ENCODE peak calls at places on chromosomes 2 and 18, in four cellular contexts. One of them, this sample, is unnamed.

GRCh38 chr18:75378674-75379315 is 48.7 kb downstream of the SMIM21 start:
- DNase-seq in NCI-H2081: no peak
- DNase-seq in osteoblast: no peak
- DNase-seq in left lung: no peak
- DNase-seq in this sample: no peak

GRCh38 chr18:55345103-55345950 is 242.7 kb downstream of the TCF4 start:
- DNase-seq in NCI-H2081: no peak
- DNase-seq in left lung: no peak
- DNase-seq in osteoblast: no peak
- DNase-seq in this sample: no peak

GRCh38 chr2:98460573-98461560 is 16.2 kb downstream of the INPP4A start:
- DNase-seq in left lung: peak
- DNase-seq in NCI-H2081: no peak
- DNase-seq in osteoblast: no peak
- DNase-seq in this sample: peak

GRCh38 chr2:112712465-112712864 is 8.4 kb upstream of the NT5DC4 start:
- DNase-seq in osteoblast: no peak
- DNase-seq in left lung: no peak
- DNase-seq in NCI-H2081: no peak
- DNase-seq in this sample: no peak

GRCh38 chr2:97936199-97936598 is 59.5 kb downstream of the TMEM131 start:
- DNase-seq in left lung: no peak
- DNase-seq in osteoblast: no peak
- DNase-seq in NCI-H2081: peak
- DNase-seq in this sample: no peak

GRCh38 chr2:161122772-161123530 is 37.3 kb upstream of the TANK start:
- DNase-seq in osteoblast: peak
- DNase-seq in left lung: no peak
- DNase-seq in NCI-H2081: no peak
- DNase-seq in this sample: peak

GRCh38 chr2:11157296-11157695 is 2.0 kb downstream of the SLC66A3 start:
- DNase-seq in left lung: no peak
- DNase-seq in osteoblast: peak
- DNase-seq in NCI-H2081: no peak
- DNase-seq in this sample: no peak

GRCh38 chr2:233111427-233111826 is 51.3 kb downstream of the INPP5D start:
- DNase-seq in osteoblast: no peak
- DNase-seq in NCI-H2081: no peak
- DNase-seq in left lung: no peak
- DNase-seq in this sample: no peak

GRCh38 chr2:177902395-177903160 is 170.0 kb downstream of the PDE11A start:
- DNase-seq in osteoblast: no peak
- DNase-seq in NCI-H2081: no peak
- DNase-seq in left lung: no peak
- DNase-seq in this sample: no peak

GRCh38 chr18:30106356-30106755 is 936.2 kb downstream of the DSC3 start:
- DNase-seq in left lung: no peak
- DNase-seq in osteoblast: no peak
- DNase-seq in NCI-H2081: no peak
- DNase-seq in this sample: no peak

GRCh38 chr2:222115296-222115695 is 183.5 kb downstream of the PAX3 start:
- DNase-seq in osteoblast: no peak
- DNase-seq in NCI-H2081: no peak
- DNase-seq in left lung: no peak
- DNase-seq in this sample: no peak